ENCODE peak calls at places on chromosomes 16 and 17, in six cellular contexts. P is HTR-8/SVneo; J is activated CD4-positive, alpha-beta T cell treated with anti-CD3 and anti-CD28 coated beads, Interleukin-2, amount 50 U/mL, for 48 hours; Y is substantia nigra; X is stimulated activated CD4-positive, alpha-beta T cell treated with anti-CD3 and anti-CD28 coated beads, Interleukin-4, amount 100 ng/mL, for 1 hour; G is CD8-positive, alpha-beta memory T cell. C is an unnamed sample.

GRCh38 chr16:154223-155030 is 2.0 kb downstream of the HBZ start:
- DNase-seq in X (peak; percentile 17), Y (peak; percentile 35), G (no peak), P (peak; percentile 63), J (peak; percentile 14), C (no peak)

GRCh38 chr17:15944720-15945492 is at the start of gene ADORA2B:
- DNase-seq in J (peak; percentile 55), Y (peak; percentile 17), G (peak; percentile 17), X (peak; percentile 65), P (peak; percentile 93), C (peak; percentile 19)

GRCh38 chr16:11354733-11355574 is 9.7 kb downstream of the RMI2 start:
- DNase-seq in J (peak; percentile 78), X (peak; percentile 69), Y (no peak), G (peak; percentile 85), P (no peak), C (peak; percentile 87)

GRCh38 chr17:79888811-79889634 is 49.8 kb upstream of the CBX4 start:
- DNase-seq in X (no peak), Y (no peak), J (no peak), G (no peak), P (no peak), C (no peak)

GRCh38 chr17:47864791-47865216 is 13.8 kb upstream of the SP6 start:
- DNase-seq in P (no peak), X (no peak), Y (no peak), J (no peak), G (no peak), C (no peak)

GRCh38 chr16:84885024-84885910 is 65.5 kb downstream of the CRISPLD2 start:
- DNase-seq in P (no peak), G (no peak), X (no peak), Y (peak; percentile 39), J (no peak), C (no peak)

GRCh38 chr17:43019418-43019817 is 2.8 kb downstream of the VAT1 start:
- DNase-seq in J (no peak), X (no peak), G (no peak), P (no peak), Y (no peak), C (no peak)

GRCh38 chr16:85002643-85003042 is 8.7 kb downstream of the ZDHHC7 start:
- DNase-seq in J (no peak), Y (no peak), X (no peak), G (no peak), P (no peak), C (no peak)

GRCh38 chr17:18977646-18978045 is 25.7 kb downstream of the SLC5A10 start:
- DNase-seq in P (no peak), G (no peak), Y (no peak), J (no peak), X (no peak), C (no peak)